ENCODE peak calls at places on chromosomes 2 and 18, in seven cellular contexts. C is AG09319; X is CD8-positive, alpha-beta T cell; P is fibroblast of the aortic adventitia; T is type B pancreatic cell; L is BJ; A is left ventricle myocardium inferior. D is an unnamed sample.

GRCh38 chr2:14673351-14673875 is 40.9 kb downstream of the LRATD1 start:
- DNase-seq in C (no peak), X (no peak), P (no peak), T (no peak), L (no peak), A (no peak), D (no peak)

GRCh38 chr2:196516541-196516940 is 123.0 kb upstream of the CCDC150 start:
- DNase-seq in C (no peak), X (no peak), P (no peak), T (no peak), L (no peak), A (no peak), D (no peak)

GRCh38 chr18:56869189-56869777 is 218.1 kb downstream of the WDR7 start:
- DNase-seq in C (peak), X (no peak), P (peak), T (no peak), L (peak), A (no peak), D (peak)

GRCh38 chr2:152676461-152676860 is 40.8 kb downstream of the PRPF40A start:
- DNase-seq in C (no peak), X (no peak), P (no peak), T (no peak), L (no peak), A (no peak), D (no peak)

GRCh38 chr18:63683152-63683551 is 19.6 kb upstream of the SERPINB11 start:
- DNase-seq in C (peak), X (no peak), P (peak), T (no peak), L (peak), A (no peak), D (peak)

GRCh38 chr2:180050246-180050645 is 43.1 kb upstream of the CWC22 start:
- DNase-seq in C (no peak), X (no peak), P (peak), T (no peak), L (peak), A (no peak), D (no peak)

GRCh38 chr2:78677774-78678173 is 347.7 kb upstream of the REG3G start:
- DNase-seq in C (no peak), X (no peak), P (no peak), T (no peak), L (no peak), A (no peak), D (no peak)

GRCh38 chr2:135688002-135688401 is 53.7 kb upstream of the UBXN4 start:
- DNase-seq in C (no peak), X (no peak), P (no peak), T (no peak), L (no peak), A (no peak), D (peak)

GRCh38 chr2:215920244-215921100 is 92.9 kb downstream of the MREG start:
- DNase-seq in C (peak), X (peak), P (peak), T (peak), L (peak), A (peak), D (peak)

GRCh38 chr2:217086038-217086522 is 226.2 kb upstream of the TNP1 start:
- DNase-seq in C (no peak), X (no peak), P (no peak), T (no peak), L (no peak), A (no peak), D (peak)

GRCh38 chr2:23009545-23010149 is 375.3 kb upstream of the KLHL29 start:
- DNase-seq in C (no peak), X (no peak), P (peak), T (no peak), L (peak), A (no peak), D (peak)

GRCh38 chr2:39411186-39411944 is 25.7 kb downstream of the MAP4K3 start:
- DNase-seq in C (no peak), X (no peak), P (peak), T (no peak), L (peak), A (no peak), D (peak)

GRCh38 chr2:207869784-207870778 is 100.4 kb upstream of the FZD5 start:
- DNase-seq in C (no peak), X (no peak), P (peak), T (no peak), L (peak), A (no peak), D (peak)

GRCh38 chr2:233437439-233437955 is 83.2 kb downstream of the DGKD start:
- DNase-seq in C (no peak), X (no peak), P (no peak), T (no peak), L (no peak), A (no peak), D (no peak)

GRCh38 chr2:219254590-219255219 is 987 bp upstream of the TUBA4A start:
- DNase-seq in C (no peak), X (no peak), P (peak), T (no peak), L (no peak), A (no peak), D (peak)

GRCh38 chr2:99834426-99834825 is 308.0 kb downstream of the AFF3 start:
- DNase-seq in C (no peak), X (no peak), P (no peak), T (no peak), L (no peak), A (no peak), D (no peak)

GRCh38 chr2:183608747-183609146 is 484.5 kb downstream of the NUP35 start:
- DNase-seq in C (no peak), X (no peak), P (no peak), T (no peak), L (no peak), A (no peak), D (no peak)

GRCh38 chr2:55885129-55885943 is 38.2 kb downstream of the EFEMP1 start:
- DNase-seq in C (no peak), X (no peak), P (peak), T (no peak), L (peak), A (no peak), D (peak)

GRCh38 chr2:217729426-217730058 is 273.3 kb downstream of the TNS1 start:
- DNase-seq in C (peak), X (no peak), P (peak), T (no peak), L (no peak), A (peak), D (peak)

GRCh38 chr2:47876912-47877311 is 29.4 kb downstream of the FBXO11 start:
- DNase-seq in C (no peak), X (no peak), P (no peak), T (no peak), L (no peak), A (no peak), D (no peak)

GRCh38 chr2:133819906-133820305 is 251.6 kb upstream of the NCKAP5 start:
- DNase-seq in C (no peak), X (no peak), P (peak), T (no peak), L (no peak), A (no peak), D (no peak)

GRCh38 chr2:8542381-8543064 is 139.3 kb upstream of the ID2 start:
- DNase-seq in C (no peak), X (no peak), P (no peak), T (no peak), L (no peak), A (peak), D (no peak)

GRCh38 chr2:158725496-158725895 is 69.6 kb upstream of the DAPL1 start:
- DNase-seq in C (no peak), X (no peak), P (no peak), T (no peak), L (no peak), A (no peak), D (no peak)

GRCh38 chr18:36035253-36035652 is 32.1 kb downstream of the RPRD1A start:
- DNase-seq in C (peak), X (no peak), P (peak), T (no peak), L (no peak), A (no peak), D (peak)

GRCh38 chr2:40358783-40359182 is 93.1 kb downstream of the SLC8A1 start:
- DNase-seq in C (no peak), X (no peak), P (no peak), T (no peak), L (no peak), A (no peak), D (no peak)

GRCh38 chr2:47218066-47218581 is 63.0 kb upstream of the STPG4 start:
- DNase-seq in C (no peak), X (no peak), P (no peak), T (no peak), L (no peak), A (no peak), D (no peak)

GRCh38 chr2:12061317-12061716 is 314.9 kb downstream of the LPIN1 start:
- DNase-seq in C (no peak), X (no peak), P (no peak), T (no peak), L (no peak), A (no peak), D (no peak)

GRCh38 chr2:64609229-64609994 is 44.3 kb downstream of the SERTAD2 start:
- DNase-seq in C (no peak), X (peak), P (peak), T (no peak), L (no peak), A (peak), D (no peak)

DNA sequence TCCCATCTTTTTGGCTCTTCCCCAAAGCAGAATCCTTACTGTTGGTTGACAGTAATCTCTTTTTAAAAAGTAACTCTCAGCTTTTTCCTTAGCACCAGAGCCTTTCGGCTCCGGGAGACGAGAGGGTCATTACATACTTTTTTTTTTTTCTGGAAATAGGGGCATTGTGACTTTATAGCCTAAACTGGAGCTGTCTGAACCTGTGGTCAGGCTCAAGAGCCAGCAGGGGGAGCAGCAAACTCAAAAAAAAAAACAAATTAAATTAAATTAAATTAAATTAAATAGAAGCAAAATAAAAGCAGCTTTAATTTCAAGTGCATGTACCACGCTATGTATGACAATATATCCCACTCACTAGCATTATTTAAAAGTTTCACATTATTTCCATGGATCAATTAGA is 156.6 kb downstream of the DTNA start:
- DNase-seq in C (no peak), X (no peak), P (peak), T (no peak), L (no peak), A (no peak), D (no peak)
- TF ChIP-seq CTCF in C (peak), X (peak), P (peak), T (peak), L (peak), A (peak), D (peak)

DNA sequence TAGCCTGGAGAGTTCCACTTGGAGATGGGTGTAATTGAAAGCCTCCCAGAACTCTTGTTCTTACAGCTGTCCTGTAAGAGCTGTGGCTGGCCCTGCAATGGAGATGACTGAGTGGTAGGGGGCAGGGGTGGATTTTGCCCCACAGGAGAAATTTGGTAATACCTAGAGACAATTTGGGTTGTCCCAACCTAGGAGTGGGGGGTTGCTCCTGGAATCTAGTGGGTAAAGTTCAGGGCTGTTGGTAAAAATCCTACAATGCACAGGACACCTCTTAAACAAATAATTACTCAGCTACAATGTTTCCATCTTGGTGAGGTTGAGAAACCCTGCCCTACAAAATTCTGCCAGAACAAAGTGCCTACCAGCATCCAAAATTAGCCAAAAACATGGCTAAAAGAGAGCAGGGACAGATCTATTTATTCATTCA is 181.1 kb upstream of the SH3BP4 start:
- DNase-seq in C (no peak), X (no peak), P (no peak), T (no peak), L (no peak), A (no peak), D (no peak)
- TF ChIP-seq CTCF in C (no peak), X (no peak), P (no peak), T (no peak), L (no peak), A (no peak), D (no peak)

DNA sequence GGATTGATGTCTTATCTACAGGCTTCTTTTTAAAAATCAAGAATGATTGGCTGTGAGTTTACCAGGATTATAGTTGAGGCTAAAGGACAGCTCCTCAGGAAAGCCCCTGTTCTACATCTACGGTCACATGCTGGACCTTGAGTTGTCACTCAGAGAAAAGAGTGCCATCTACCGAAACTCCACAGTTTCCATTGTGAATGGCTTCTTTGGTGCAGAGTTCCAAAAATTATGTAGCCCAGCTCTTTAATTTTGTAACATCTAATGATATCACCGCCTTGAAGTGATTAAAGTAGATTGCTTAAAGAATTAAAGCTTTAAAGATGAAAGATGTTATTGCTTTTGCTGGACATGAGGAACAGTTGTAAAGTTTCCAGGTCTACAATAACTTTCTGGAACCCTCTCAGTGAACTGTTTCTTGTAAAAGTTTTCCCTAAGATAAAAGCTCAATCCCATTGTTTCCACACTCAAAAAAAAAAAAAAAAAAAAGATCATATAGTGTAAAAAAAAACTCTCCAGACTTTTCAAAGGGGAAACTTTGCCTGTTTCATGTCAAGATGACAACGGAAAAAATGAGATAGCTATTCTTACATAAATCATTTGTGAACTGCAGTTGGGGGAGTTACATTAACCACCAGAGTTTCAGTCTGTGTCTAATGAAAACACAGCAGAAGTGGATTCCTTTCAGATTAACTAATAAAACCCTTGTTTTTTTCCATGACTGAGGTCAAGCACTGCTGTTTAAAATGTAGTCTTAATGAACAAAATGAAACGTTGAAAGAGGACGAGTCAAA is 4.3 kb downstream of the COL3A1 start:
- DNase-seq in C (peak), X (no peak), P (peak), T (no peak), L (peak), A (no peak), D (peak)
- TF ChIP-seq CTCF in C (peak), X (no peak), P (peak), T (peak), L (peak), A (peak), D (peak)

DNA sequence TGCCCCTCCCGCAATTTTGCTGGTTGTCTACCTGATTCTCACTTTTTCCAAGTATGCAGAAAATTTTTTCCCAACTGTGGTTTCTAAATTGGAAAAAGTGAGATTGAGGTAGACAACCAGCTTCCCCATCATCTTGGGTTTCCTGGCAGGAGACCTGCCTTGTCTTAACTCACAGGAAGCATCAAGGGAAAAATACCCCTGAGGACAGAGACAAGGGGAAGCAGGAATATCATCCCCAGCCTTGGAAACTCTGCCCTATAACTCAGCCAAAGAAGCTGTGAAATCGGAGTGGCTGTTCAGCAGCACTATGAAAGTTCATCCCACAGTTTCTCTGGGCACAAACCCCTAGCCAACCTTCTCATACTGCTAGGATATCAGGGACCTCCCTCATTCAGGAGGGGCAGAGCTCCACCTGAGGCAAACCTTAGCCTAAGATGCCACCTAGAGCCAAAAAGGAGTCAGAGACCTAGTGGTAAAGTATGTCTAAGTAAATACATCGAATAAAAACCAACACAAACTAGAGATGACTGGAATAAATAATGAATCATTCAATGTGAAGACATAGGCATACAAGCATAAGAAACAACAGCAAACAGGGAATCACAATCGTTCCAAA is 68.2 kb downstream of the ZSWIM2 start:
- DNase-seq in C (no peak), X (no peak), P (peak), T (no peak), L (no peak), A (no peak), D (peak)
- TF ChIP-seq CTCF in C (peak), X (no peak), P (peak), T (peak), L (no peak), A (no peak), D (no peak)

GRCh38 chr18:47644896-47645295 is 285.6 kb downstream of the SMAD2 start:
- DNase-seq in C (no peak), X (no peak), P (no peak), T (no peak), L (no peak), A (no peak), D (no peak)
- TF ChIP-seq CTCF in C (no peak), X (no peak), P (no peak), T (no peak), L (no peak), A (no peak), D (no peak)